ENCODE peak calls at places on chromosomes 12 and 14, in eight cellular contexts. L, U, I, Q, O, F, V and T are unnamed samples. For H3K36me3, the result is how much of the 10 kb centered on the place peaks cover.

GRCh38 chr14:62126885-62127478 is 364.8 kb downstream of the SNAPC1 start:
- DNase-seq in L (no peak), U (peak), I (peak), Q (peak), O (no peak), F (no peak), V (no peak), T (no peak)

GRCh38 chr12:23945249-23945648 is 4.2 kb downstream of the SOX5 start:
- DNase-seq in L (no peak), U (no peak), I (no peak), Q (no peak), O (no peak), F (no peak), V (no peak), T (no peak)

GRCh38 chr14:90061849-90062794 is at the start of gene KCNK13:
- DNase-seq in L (no peak), U (peak), I (peak), Q (peak), O (no peak), F (no peak), V (no peak), T (no peak)

GRCh38 chr14:74737753-74738325 is 24.9 kb downstream of the FCF1 start:
- DNase-seq in L (no peak), U (peak), I (no peak), Q (peak), O (no peak), F (no peak), V (no peak), T (no peak)

GRCh38 chr14:72291908-72292688 is 359.9 kb downstream of the RGS6 start:
- DNase-seq in L (no peak), U (peak), I (peak), Q (peak), O (no peak), F (no peak), V (no peak), T (no peak)

GRCh38 chr12:24991209-24992049 is 42.5 kb upstream of the BCAT1 start:
- DNase-seq in L (no peak), U (peak), I (peak), Q (peak), O (no peak), F (no peak), V (no peak), T (no peak)

GRCh38 chr12:66137937-66138336 is 7.4 kb upstream of the LLPH start:
- DNase-seq in L (no peak), U (no peak), I (no peak), Q (no peak), O (no peak), F (no peak), V (no peak), T (no peak)

GRCh38 chr12:54143233-54143986 is 45.4 kb downstream of the SMUG1 start:
- DNase-seq in L (no peak), U (no peak), I (no peak), Q (no peak), O (no peak), F (no peak), V (no peak), T (no peak)

GRCh38 chr14:44961151-44961729 is 507 bp downstream of the KLHL28 start:
- DNase-seq in L (no peak), U (peak), I (peak), Q (peak), O (peak), F (peak), V (no peak), T (peak)

GRCh38 chr12:128250091-128250490 is 16.9 kb upstream of the TMEM132C start:
- DNase-seq in L (no peak), U (no peak), I (no peak), Q (no peak), O (no peak), F (no peak), V (no peak), T (no peak)

GRCh38 chr14:95446470-95446869 is 70.0 kb downstream of the SYNE3 start:
- DNase-seq in L (no peak), U (no peak), I (no peak), Q (no peak), O (no peak), F (no peak), V (no peak), T (no peak)

GRCh38 chr14:55111122-55111705 is 17.8 kb upstream of the LGALS3 start:
- DNase-seq in L (no peak), U (no peak), I (peak), Q (no peak), O (no peak), F (no peak), V (no peak), T (no peak)

GRCh38 chr12:64187370-64187769 is 34.7 kb downstream of the KICS2 start:
- DNase-seq in L (no peak), U (peak), I (no peak), Q (peak), O (no peak), F (no peak), V (no peak), T (no peak)

GRCh38 chr14:92495041-92495440 is 18.5 kb upstream of the RIN3 start:
- DNase-seq in L (no peak), U (peak), I (no peak), Q (peak), O (no peak), F (no peak), V (no peak), T (no peak)

GRCh38 chr12:5280091-5280490 is 151.8 kb upstream of the NTF3 start:
- DNase-seq in L (no peak), U (peak), I (no peak), Q (no peak), O (no peak), F (no peak), V (no peak), T (no peak)

GRCh38 chr14:26200675-26201074 is 397.2 kb downstream of the NOVA1 start:
- DNase-seq in L (no peak), U (peak), I (no peak), Q (no peak), O (no peak), F (no peak), V (no peak), T (no peak)

DNA sequence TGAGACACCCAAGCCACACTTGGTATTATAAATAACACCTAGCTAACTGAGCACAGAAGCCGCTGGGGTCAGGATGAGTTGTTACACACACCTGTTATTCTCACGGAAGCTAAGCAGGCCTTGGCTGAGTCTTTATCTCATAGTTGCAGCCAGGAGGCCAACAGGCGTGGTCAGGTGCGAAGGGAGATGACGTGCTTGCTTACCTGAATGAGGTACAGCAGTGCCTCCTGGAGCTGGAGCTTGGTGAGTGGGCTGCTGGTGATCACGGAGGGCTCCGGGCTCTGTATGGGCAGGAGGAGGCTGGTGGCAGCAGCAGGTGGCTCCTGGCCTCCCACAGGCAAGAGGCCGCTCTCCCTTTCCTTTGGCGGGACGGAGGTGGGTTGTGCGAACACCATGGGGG is 30.4 kb upstream of the CACNA2D4 start:
- DNase-seq in L (no peak), U (no peak), I (no peak), Q (no peak), O (no peak), F (no peak), V (no peak), T (no peak)
- H3K36me3 ChIP-seq in L (under half), U (under half), I (under half), Q (half or more), O (under half), F (half or more), V (under half), T (under half)

DNA sequence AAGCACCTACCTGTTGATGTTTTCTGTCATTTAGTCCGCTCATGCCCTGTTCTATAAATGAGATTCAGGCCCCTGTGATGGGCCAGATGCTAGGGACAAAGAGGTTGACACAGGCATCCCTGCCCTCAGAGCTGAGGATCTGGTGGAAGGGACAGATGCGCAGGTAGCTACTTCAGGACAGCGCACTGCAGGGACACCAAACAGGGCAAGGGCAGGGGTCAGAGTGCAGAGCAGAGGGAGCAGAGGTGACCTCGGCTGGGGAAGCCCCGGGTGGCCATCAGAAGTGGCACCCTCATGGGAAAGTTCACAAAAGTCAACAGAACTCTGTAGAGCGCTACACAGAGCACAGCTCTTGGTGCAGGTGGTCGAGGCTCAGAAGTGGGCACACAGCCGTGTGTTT is 5.6 kb upstream of the PNMA1 start:
- DNase-seq in L (no peak), U (no peak), I (no peak), Q (no peak), O (no peak), F (no peak), V (no peak), T (no peak)
- H3K36me3 ChIP-seq in L (under half), U (under half), I (under half), Q (half or more), O (half or more), F (half or more), V (under half), T (under half)

GRCh38 chr14:21449899-21450216 is 6.1 kb downstream of the CHD8 start:
- DNase-seq in L (no peak), U (no peak), I (no peak), Q (no peak), O (no peak), F (no peak), V (no peak), T (no peak)
- H3K36me3 ChIP-seq in L (under half), U (under half), I (under half), Q (under half), O (under half), F (under half), V (under half), T (under half)

GRCh38 chr12:56257071-56257470 is 1.1 kb downstream of the ANKRD52 start:
- DNase-seq in L (no peak), U (peak), I (peak), Q (no peak), O (no peak), F (no peak), V (no peak), T (no peak)
- H3K36me3 ChIP-seq in L (under half), U (under half), I (under half), Q (under half), O (under half), F (under half), V (under half), T (under half)

GRCh38 chr12:50696931-50697330 is 67.0 kb upstream of the ATF1 start:
- DNase-seq in L (no peak), U (no peak), I (no peak), Q (no peak), O (no peak), F (no peak), V (no peak), T (no peak)

GRCh38 chr12:50699940-50700339 is 64.0 kb upstream of the ATF1 start:
- DNase-seq in L (no peak), U (no peak), I (no peak), Q (no peak), O (no peak), F (no peak), V (no peak), T (no peak)

DNA sequence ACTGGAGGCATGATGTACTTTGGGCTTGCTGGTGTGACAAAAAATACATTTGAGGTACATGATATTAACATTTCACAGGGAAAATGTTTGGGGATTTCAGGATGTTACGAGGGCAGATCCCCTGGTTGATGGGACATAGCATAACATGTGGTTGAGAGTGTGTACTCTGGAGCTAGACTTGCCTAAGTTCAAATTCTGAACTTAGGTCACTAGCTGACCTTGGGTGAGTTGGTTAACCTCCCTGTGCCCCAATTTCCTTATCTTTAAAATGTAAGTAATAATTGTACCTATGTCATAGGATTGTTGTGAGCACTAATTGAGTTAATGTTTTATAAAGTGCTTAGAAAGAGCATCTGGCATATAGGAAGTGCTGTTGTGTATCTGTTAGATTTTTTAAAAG is 64.8 kb upstream of the ATF1 start:
- DNase-seq in L (no peak), U (no peak), I (no peak), Q (no peak), O (no peak), F (no peak), V (no peak), T (no peak)
- H3K36me3 ChIP-seq in L (under half), U (under half), I (under half), Q (half or more), O (half or more), F (half or more), V (under half), T (under half)

GRCh38 chr12:68812553-68813241 is 4.7 kb downstream of the MDM2 start:
- DNase-seq in L (no peak), U (no peak), I (no peak), Q (no peak), O (no peak), F (no peak), V (no peak), T (no peak)

GRCh38 chr12:68815928-68816800 is 8.2 kb downstream of the MDM2 start:
- DNase-seq in L (no peak), U (no peak), I (no peak), Q (peak), O (no peak), F (no peak), V (no peak), T (no peak)

GRCh38 chr12:68813242-68813593 is 5.2 kb downstream of the MDM2 start:
- DNase-seq in L (no peak), U (no peak), I (no peak), Q (no peak), O (no peak), F (no peak), V (no peak), T (no peak)

GRCh38 chr12:68814490-68815231 is 6.7 kb downstream of the MDM2 start:
- DNase-seq in L (no peak), U (no peak), I (no peak), Q (no peak), O (no peak), F (no peak), V (no peak), T (no peak)

DNA sequence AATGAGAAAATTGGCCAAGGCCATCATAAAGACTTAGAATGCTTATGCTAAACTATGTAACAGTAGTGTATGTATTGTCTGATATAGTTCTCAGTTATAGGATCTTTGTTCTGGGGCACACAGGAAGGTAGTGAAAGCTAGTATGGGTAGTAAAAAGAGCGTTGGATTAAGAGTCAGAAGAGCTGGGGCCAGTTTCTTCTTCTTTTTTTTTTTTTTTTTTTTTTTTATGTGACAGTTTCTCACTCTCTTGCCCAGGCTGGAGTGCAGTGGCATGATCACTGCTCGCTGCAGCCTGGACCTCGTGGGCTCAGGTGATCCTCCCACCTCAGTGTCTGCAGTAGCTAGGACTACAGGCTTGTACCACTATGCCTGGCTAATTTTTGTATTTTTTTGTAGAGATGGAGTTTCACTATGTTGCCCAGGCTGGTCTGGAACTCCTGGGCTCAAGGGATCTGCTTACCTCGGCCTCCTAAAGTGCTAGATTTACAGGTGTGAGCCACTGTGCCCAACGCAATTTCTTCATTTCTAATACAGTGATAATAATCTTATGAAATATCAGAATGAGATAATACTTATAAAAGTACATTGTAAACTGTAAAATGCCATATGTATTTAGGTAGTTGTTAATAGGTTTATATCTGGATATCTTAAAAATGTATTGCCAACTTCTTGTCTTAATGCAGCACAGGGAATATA is 7.4 kb downstream of the MDM2 start:
- DNase-seq in L (no peak), U (no peak), I (no peak), Q (no peak), O (no peak), F (no peak), V (no peak), T (no peak)
- H3K36me3 ChIP-seq in L (under half), U (half or more), I (half or more), Q (half or more), O (half or more), F (half or more), V (under half), T (under half)

DNA sequence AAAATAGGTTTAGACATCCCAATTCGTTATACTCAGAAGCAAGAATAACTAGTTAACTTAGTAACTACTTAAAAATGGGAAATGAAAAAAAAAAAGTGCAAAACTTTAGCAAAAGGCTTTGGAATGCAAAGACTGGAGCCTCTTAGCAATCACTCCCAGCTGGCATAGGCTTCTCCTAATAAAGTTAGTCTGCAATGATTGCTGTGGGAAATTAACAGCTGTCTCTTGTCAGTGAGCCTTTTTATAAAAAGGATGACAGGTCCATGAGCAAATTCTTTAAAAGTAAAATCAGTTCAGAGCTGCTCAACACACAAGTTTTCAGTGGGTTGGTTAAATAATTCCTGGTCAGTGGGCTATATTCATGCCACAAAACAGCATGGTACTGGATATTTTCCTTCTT is 7.4 kb upstream of the SYCP3 start:
- DNase-seq in L (no peak), U (no peak), I (no peak), Q (peak), O (no peak), F (no peak), V (no peak), T (no peak)
- H3K36me3 ChIP-seq in L (under half), U (under half), I (under half), Q (half or more), O (half or more), F (under half), V (under half), T (under half)

GRCh38 chr14:105055334-105055733 is 9.9 kb downstream of the GPR132 start:
- DNase-seq in L (no peak), U (no peak), I (no peak), Q (no peak), O (no peak), F (no peak), V (no peak), T (no peak)
- H3K36me3 ChIP-seq in L (under half), U (under half), I (under half), Q (under half), O (under half), F (under half), V (under half), T (under half)

GRCh38 chr12:95191060-95191696 is 26.1 kb downstream of the FGD6 start:
- DNase-seq in L (no peak), U (no peak), I (no peak), Q (no peak), O (no peak), F (no peak), V (no peak), T (no peak)
- H3K36me3 ChIP-seq in L (under half), U (under half), I (under half), Q (under half), O (under half), F (under half), V (under half), T (under half)

GRCh38 chr12:122050706-122051105 is 27.9 kb upstream of the MLXIP start:
- DNase-seq in L (no peak), U (no peak), I (no peak), Q (no peak), O (no peak), F (no peak), V (no peak), T (no peak)

GRCh38 chr12:122051231-122051876 is 27.2 kb upstream of the MLXIP start:
- DNase-seq in L (no peak), U (no peak), I (no peak), Q (no peak), O (no peak), F (no peak), V (no peak), T (no peak)

GRCh38 chr12:122054842-122055544 is 23.6 kb upstream of the MLXIP start:
- DNase-seq in L (no peak), U (no peak), I (no peak), Q (no peak), O (no peak), F (no peak), V (no peak), T (no peak)

GRCh38 chr12:122049827-122050226 is 28.1 kb downstream of the BCL7A start:
- DNase-seq in L (no peak), U (no peak), I (no peak), Q (no peak), O (no peak), F (no peak), V (no peak), T (no peak)

GRCh38 chr12:122052285-122052684 is 26.3 kb upstream of the MLXIP start:
- DNase-seq in L (no peak), U (peak), I (no peak), Q (no peak), O (no peak), F (no peak), V (no peak), T (no peak)
- H3K36me3 ChIP-seq in L (under half), U (under half), I (under half), Q (under half), O (under half), F (under half), V (under half), T (under half)